ENCODE peak calls at places on chromosomes 4 and X, in eight cellular contexts. One of them, this sample, is unnamed.

GRCh38 chr4:94615431-94615830 is 142.3 kb upstream of the BMPR1B start:
- DNase-seq in IMR-90: no peak
- DNase-seq in endothelial cell: no peak
- DNase-seq in choroid plexus epithelial cell: no peak
- DNase-seq in mucosa of descending colon: no peak
- DNase-seq in Panc1: no peak
- DNase-seq in neural crest cell: no peak
- DNase-seq in activated CD8-positive, alpha-beta T cell treated with anti-CD3 and anti-CD28 coated beads for 36 hours: no peak
- DNase-seq in this sample: no peak

GRCh38 chr4:85748654-85749053 is 273.7 kb downstream of the ARHGAP24 start:
- DNase-seq in choroid plexus epithelial cell: peak; percentile 53
- DNase-seq in Panc1: no peak
- DNase-seq in endothelial cell: no peak
- DNase-seq in mucosa of descending colon: no peak
- DNase-seq in IMR-90: no peak
- DNase-seq in neural crest cell: no peak
- DNase-seq in activated CD8-positive, alpha-beta T cell treated with anti-CD3 and anti-CD28 coated beads for 36 hours: no peak
- DNase-seq in this sample: no peak

GRCh38 chr4:161767116-161767515 is 396.7 kb downstream of the FSTL5 start:
- DNase-seq in neural crest cell: no peak
- DNase-seq in activated CD8-positive, alpha-beta T cell treated with anti-CD3 and anti-CD28 coated beads for 36 hours: no peak
- DNase-seq in mucosa of descending colon: no peak
- DNase-seq in choroid plexus epithelial cell: peak; percentile 87
- DNase-seq in Panc1: no peak
- DNase-seq in endothelial cell: no peak
- DNase-seq in IMR-90: peak; percentile 28
- DNase-seq in this sample: no peak

GRCh38 chrX:136310411-136310810 is 9.6 kb downstream of the ADGRG4 start:
- DNase-seq in IMR-90: peak; percentile 1
- DNase-seq in Panc1: no peak
- DNase-seq in endothelial cell: no peak
- DNase-seq in neural crest cell: no peak
- DNase-seq in mucosa of descending colon: no peak
- DNase-seq in choroid plexus epithelial cell: peak; percentile 47
- DNase-seq in activated CD8-positive, alpha-beta T cell treated with anti-CD3 and anti-CD28 coated beads for 36 hours: no peak
- DNase-seq in this sample: no peak

GRCh38 chr4:2647403-2648158 is 108.6 kb downstream of the TNIP2 start:
- DNase-seq in choroid plexus epithelial cell: no peak
- DNase-seq in IMR-90: no peak
- DNase-seq in activated CD8-positive, alpha-beta T cell treated with anti-CD3 and anti-CD28 coated beads for 36 hours: no peak
- DNase-seq in endothelial cell: no peak
- DNase-seq in neural crest cell: no peak
- DNase-seq in Panc1: no peak
- DNase-seq in mucosa of descending colon: peak; percentile 37
- DNase-seq in this sample: peak; percentile 42

GRCh38 chrX:17738002-17738713 is 865 bp downstream of the SCML1 start:
- DNase-seq in activated CD8-positive, alpha-beta T cell treated with anti-CD3 and anti-CD28 coated beads for 36 hours: peak; percentile 55
- DNase-seq in Panc1: no peak
- DNase-seq in choroid plexus epithelial cell: peak; percentile 29
- DNase-seq in mucosa of descending colon: peak; percentile 50
- DNase-seq in endothelial cell: peak; percentile 29
- DNase-seq in IMR-90: peak; percentile 24
- DNase-seq in neural crest cell: peak; percentile 26
- DNase-seq in this sample: no peak

GRCh38 chr4:165217325-165217724 is 10.0 kb downstream of the KLHL2 start:
- DNase-seq in neural crest cell: no peak
- DNase-seq in activated CD8-positive, alpha-beta T cell treated with anti-CD3 and anti-CD28 coated beads for 36 hours: no peak
- DNase-seq in endothelial cell: no peak
- DNase-seq in mucosa of descending colon: no peak
- DNase-seq in IMR-90: no peak
- DNase-seq in choroid plexus epithelial cell: no peak
- DNase-seq in Panc1: no peak
- DNase-seq in this sample: no peak

GRCh38 chr4:118969359-118969758 is 80.7 kb downstream of the SYNPO2 start:
- DNase-seq in choroid plexus epithelial cell: peak; percentile 85
- DNase-seq in activated CD8-positive, alpha-beta T cell treated with anti-CD3 and anti-CD28 coated beads for 36 hours: peak; percentile 12
- DNase-seq in neural crest cell: no peak
- DNase-seq in Panc1: no peak
- DNase-seq in IMR-90: peak; percentile 82
- DNase-seq in endothelial cell: peak; percentile 24
- DNase-seq in mucosa of descending colon: peak; percentile 65
- DNase-seq in this sample: no peak

GRCh38 chr4:150049682-150050081 is 28.6 kb upstream of the DCLK2 start:
- DNase-seq in Panc1: no peak
- DNase-seq in IMR-90: no peak
- DNase-seq in neural crest cell: no peak
- DNase-seq in activated CD8-positive, alpha-beta T cell treated with anti-CD3 and anti-CD28 coated beads for 36 hours: no peak
- DNase-seq in endothelial cell: no peak
- DNase-seq in mucosa of descending colon: no peak
- DNase-seq in choroid plexus epithelial cell: no peak
- DNase-seq in this sample: no peak

GRCh38 chr4:80184053-80184790 is 13.1 kb upstream of the PRDM8 start:
- DNase-seq in IMR-90: peak; percentile 82
- DNase-seq in endothelial cell: peak; percentile 98
- DNase-seq in Panc1: no peak
- DNase-seq in mucosa of descending colon: peak; percentile 87
- DNase-seq in neural crest cell: peak; percentile 84
- DNase-seq in choroid plexus epithelial cell: peak; percentile 82
- DNase-seq in activated CD8-positive, alpha-beta T cell treated with anti-CD3 and anti-CD28 coated beads for 36 hours: peak; percentile 96
- DNase-seq in this sample: peak; percentile 93

GRCh38 chrX:16727637-16728036 is 8.2 kb downstream of the SYAP1 start:
- DNase-seq in activated CD8-positive, alpha-beta T cell treated with anti-CD3 and anti-CD28 coated beads for 36 hours: no peak
- DNase-seq in neural crest cell: no peak
- DNase-seq in choroid plexus epithelial cell: no peak
- DNase-seq in mucosa of descending colon: no peak
- DNase-seq in Panc1: no peak
- DNase-seq in IMR-90: no peak
- DNase-seq in endothelial cell: no peak
- DNase-seq in this sample: no peak

GRCh38 chr4:141636771-141637460 is 533 bp downstream of the IL15 start:
- DNase-seq in IMR-90: peak; percentile 64
- DNase-seq in mucosa of descending colon: peak; percentile 66
- DNase-seq in choroid plexus epithelial cell: peak; percentile 52
- DNase-seq in activated CD8-positive, alpha-beta T cell treated with anti-CD3 and anti-CD28 coated beads for 36 hours: peak; percentile 17
- DNase-seq in endothelial cell: peak; percentile 55
- DNase-seq in Panc1: no peak
- DNase-seq in neural crest cell: peak; percentile 20
- DNase-seq in this sample: peak; percentile 86

GRCh38 chr4:13918110-13918509 is 290.6 kb upstream of the BOD1L1 start:
- DNase-seq in endothelial cell: no peak
- DNase-seq in Panc1: no peak
- DNase-seq in IMR-90: peak; percentile 100
- DNase-seq in mucosa of descending colon: peak; percentile 29
- DNase-seq in choroid plexus epithelial cell: peak; percentile 97
- DNase-seq in neural crest cell: no peak
- DNase-seq in activated CD8-positive, alpha-beta T cell treated with anti-CD3 and anti-CD28 coated beads for 36 hours: no peak
- DNase-seq in this sample: no peak

GRCh38 chr4:147954850-147955249 is 223.0 kb downstream of the ARHGAP10 start:
- DNase-seq in activated CD8-positive, alpha-beta T cell treated with anti-CD3 and anti-CD28 coated beads for 36 hours: no peak
- DNase-seq in mucosa of descending colon: no peak
- DNase-seq in endothelial cell: no peak
- DNase-seq in IMR-90: peak; percentile 70
- DNase-seq in Panc1: no peak
- DNase-seq in choroid plexus epithelial cell: no peak
- DNase-seq in neural crest cell: no peak
- DNase-seq in this sample: no peak

GRCh38 chr4:173680278-173680677 is 150.2 kb upstream of the HAND2 start:
- DNase-seq in endothelial cell: no peak
- DNase-seq in choroid plexus epithelial cell: no peak
- DNase-seq in neural crest cell: no peak
- DNase-seq in Panc1: no peak
- DNase-seq in IMR-90: no peak
- DNase-seq in mucosa of descending colon: no peak
- DNase-seq in activated CD8-positive, alpha-beta T cell treated with anti-CD3 and anti-CD28 coated beads for 36 hours: no peak
- DNase-seq in this sample: no peak

GRCh38 chr4:1755297-1755696 is 34.0 kb downstream of the TACC3 start:
- DNase-seq in endothelial cell: no peak
- DNase-seq in neural crest cell: no peak
- DNase-seq in Panc1: no peak
- DNase-seq in activated CD8-positive, alpha-beta T cell treated with anti-CD3 and anti-CD28 coated beads for 36 hours: no peak
- DNase-seq in mucosa of descending colon: no peak
- DNase-seq in choroid plexus epithelial cell: no peak
- DNase-seq in IMR-90: no peak
- DNase-seq in this sample: no peak

DNA sequence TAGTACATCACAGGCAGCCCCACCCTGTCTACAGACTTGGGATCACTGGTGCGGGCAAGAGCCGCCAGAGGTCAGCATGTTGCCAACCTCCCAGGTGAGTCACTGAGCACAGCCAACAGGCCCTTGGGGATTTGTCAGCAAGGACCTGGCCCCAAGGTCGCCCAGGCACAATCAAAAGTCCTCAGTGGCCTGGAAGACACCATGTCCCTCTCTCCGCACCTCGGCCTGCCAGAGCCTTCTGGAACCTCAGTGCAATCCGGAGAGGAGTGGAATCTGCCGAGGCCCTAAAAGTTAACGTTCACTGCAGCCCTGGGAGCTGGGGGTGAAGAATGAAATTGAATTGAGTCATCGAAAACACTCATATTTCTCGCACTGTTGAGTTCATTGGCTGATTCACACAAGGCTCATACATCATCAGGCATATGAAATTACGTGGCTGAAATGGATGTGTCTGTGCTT is 74.3 kb downstream of the WFS1 start:
- DNase-seq in endothelial cell: no peak
- DNase-seq in IMR-90: peak; percentile 80
- DNase-seq in Panc1: peak; percentile 88
- DNase-seq in choroid plexus epithelial cell: peak; percentile 60
- DNase-seq in mucosa of descending colon: no peak
- DNase-seq in neural crest cell: no peak
- DNase-seq in activated CD8-positive, alpha-beta T cell treated with anti-CD3 and anti-CD28 coated beads for 36 hours: no peak
- DNase-seq in this sample: no peak
- TF ChIP-seq CTCF in endothelial cell: no peak
- TF ChIP-seq CTCF in IMR-90: no peak
- TF ChIP-seq CTCF in Panc1: peak; percentile 71
- TF ChIP-seq CTCF in choroid plexus epithelial cell: no peak
- TF ChIP-seq CTCF in mucosa of descending colon: no peak
- TF ChIP-seq CTCF in neural crest cell: no peak
- TF ChIP-seq CTCF in activated CD8-positive, alpha-beta T cell treated with anti-CD3 and anti-CD28 coated beads for 36 hours: no peak
- TF ChIP-seq CTCF in this sample: no peak

GRCh38 chr4:77044458-77045124 is 31.2 kb downstream of the CCNI start:
- DNase-seq in Panc1: no peak
- DNase-seq in neural crest cell: no peak
- DNase-seq in IMR-90: peak; percentile 80
- DNase-seq in choroid plexus epithelial cell: peak; percentile 77
- DNase-seq in activated CD8-positive, alpha-beta T cell treated with anti-CD3 and anti-CD28 coated beads for 36 hours: no peak
- DNase-seq in endothelial cell: no peak
- DNase-seq in mucosa of descending colon: no peak
- DNase-seq in this sample: no peak

GRCh38 chr4:77047037-77047436 is 28.8 kb downstream of the CCNI start:
- DNase-seq in activated CD8-positive, alpha-beta T cell treated with anti-CD3 and anti-CD28 coated beads for 36 hours: no peak
- DNase-seq in IMR-90: peak; percentile 44
- DNase-seq in neural crest cell: no peak
- DNase-seq in choroid plexus epithelial cell: peak; percentile 68
- DNase-seq in mucosa of descending colon: no peak
- DNase-seq in endothelial cell: no peak
- DNase-seq in Panc1: no peak
- DNase-seq in this sample: no peak

GRCh38 chr4:77043507-77044131 is 32.2 kb downstream of the CCNI start:
- DNase-seq in IMR-90: peak; percentile 42
- DNase-seq in Panc1: no peak
- DNase-seq in neural crest cell: no peak
- DNase-seq in activated CD8-positive, alpha-beta T cell treated with anti-CD3 and anti-CD28 coated beads for 36 hours: no peak
- DNase-seq in endothelial cell: no peak
- DNase-seq in choroid plexus epithelial cell: peak; percentile 75
- DNase-seq in mucosa of descending colon: no peak
- DNase-seq in this sample: no peak

GRCh38 chr4:77040856-77041576 is 34.8 kb downstream of the CCNI start:
- DNase-seq in endothelial cell: no peak
- DNase-seq in IMR-90: peak; percentile 57
- DNase-seq in Panc1: no peak
- DNase-seq in choroid plexus epithelial cell: peak; percentile 47
- DNase-seq in mucosa of descending colon: no peak
- DNase-seq in neural crest cell: no peak
- DNase-seq in activated CD8-positive, alpha-beta T cell treated with anti-CD3 and anti-CD28 coated beads for 36 hours: no peak
- DNase-seq in this sample: no peak

DNA sequence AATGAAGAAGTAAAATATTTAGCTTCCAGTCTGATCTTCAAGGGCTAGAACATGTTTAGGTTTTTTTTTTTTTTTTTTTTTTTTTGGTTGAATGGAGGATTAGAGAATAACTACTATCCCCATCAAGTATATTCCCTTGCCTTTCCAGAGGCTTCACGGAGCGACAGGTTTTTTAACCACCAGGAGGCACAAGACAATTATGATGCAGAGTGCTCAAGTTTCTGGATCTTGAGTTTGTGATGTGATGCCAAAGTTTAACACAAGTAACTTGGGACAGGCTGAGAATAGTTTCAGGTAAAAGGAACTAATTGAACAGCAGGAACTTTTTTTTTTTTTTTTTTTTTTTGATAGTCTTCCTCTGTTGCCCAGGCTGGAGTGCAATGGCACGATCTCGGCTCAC is 30.3 kb downstream of the CCNI start:
- DNase-seq in choroid plexus epithelial cell: peak; percentile 59
- DNase-seq in mucosa of descending colon: no peak
- DNase-seq in Panc1: no peak
- DNase-seq in neural crest cell: no peak
- DNase-seq in activated CD8-positive, alpha-beta T cell treated with anti-CD3 and anti-CD28 coated beads for 36 hours: no peak
- DNase-seq in endothelial cell: no peak
- DNase-seq in IMR-90: peak; percentile 49
- DNase-seq in this sample: no peak
- TF ChIP-seq CTCF in choroid plexus epithelial cell: peak; percentile 44
- TF ChIP-seq CTCF in mucosa of descending colon: no peak
- TF ChIP-seq CTCF in Panc1: peak; percentile 2
- TF ChIP-seq CTCF in neural crest cell: peak; percentile 56
- TF ChIP-seq CTCF in activated CD8-positive, alpha-beta T cell treated with anti-CD3 and anti-CD28 coated beads for 36 hours: no peak
- TF ChIP-seq CTCF in endothelial cell: no peak
- TF ChIP-seq CTCF in IMR-90: peak; percentile 13
- TF ChIP-seq CTCF in this sample: peak; percentile 39

GRCh38 chr4:108651068-108651794 is 832 bp downstream of the OSTC start:
- DNase-seq in mucosa of descending colon: peak; percentile 21
- DNase-seq in endothelial cell: no peak
- DNase-seq in IMR-90: peak; percentile 72
- DNase-seq in neural crest cell: peak; percentile 1
- DNase-seq in Panc1: no peak
- DNase-seq in activated CD8-positive, alpha-beta T cell treated with anti-CD3 and anti-CD28 coated beads for 36 hours: no peak
- DNase-seq in choroid plexus epithelial cell: peak; percentile 84
- DNase-seq in this sample: no peak
- TF ChIP-seq CTCF in mucosa of descending colon: no peak
- TF ChIP-seq CTCF in endothelial cell: no peak
- TF ChIP-seq CTCF in IMR-90: no peak
- TF ChIP-seq CTCF in neural crest cell: no peak
- TF ChIP-seq CTCF in Panc1: no peak
- TF ChIP-seq CTCF in activated CD8-positive, alpha-beta T cell treated with anti-CD3 and anti-CD28 coated beads for 36 hours: no peak
- TF ChIP-seq CTCF in choroid plexus epithelial cell: no peak
- TF ChIP-seq CTCF in this sample: no peak

DNA sequence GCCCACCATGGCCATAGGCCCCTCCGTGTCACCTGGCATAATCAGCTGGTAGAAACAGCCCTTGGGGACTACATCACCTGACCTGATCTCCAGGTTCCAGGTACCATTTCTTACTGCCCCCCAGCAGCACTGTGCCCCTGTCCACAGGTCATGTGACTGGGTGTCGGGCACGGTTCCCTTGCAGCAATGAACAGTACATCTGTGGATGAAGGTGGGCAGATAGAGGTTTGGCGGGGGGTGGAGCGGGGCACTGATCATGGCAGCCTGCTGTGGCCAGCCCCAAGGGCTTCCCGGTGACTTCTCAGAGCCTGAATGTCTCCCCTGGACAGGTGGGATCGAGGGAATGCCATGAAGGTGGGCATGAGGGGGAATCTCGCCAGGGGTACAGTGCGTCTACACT is 37.8 kb downstream of the TRMT44 start:
- DNase-seq in IMR-90: no peak
- DNase-seq in activated CD8-positive, alpha-beta T cell treated with anti-CD3 and anti-CD28 coated beads for 36 hours: no peak
- DNase-seq in mucosa of descending colon: no peak
- DNase-seq in Panc1: no peak
- DNase-seq in neural crest cell: no peak
- DNase-seq in endothelial cell: no peak
- DNase-seq in choroid plexus epithelial cell: no peak
- DNase-seq in this sample: no peak
- TF ChIP-seq CTCF in IMR-90: no peak
- TF ChIP-seq CTCF in activated CD8-positive, alpha-beta T cell treated with anti-CD3 and anti-CD28 coated beads for 36 hours: no peak
- TF ChIP-seq CTCF in mucosa of descending colon: no peak
- TF ChIP-seq CTCF in Panc1: no peak
- TF ChIP-seq CTCF in neural crest cell: no peak
- TF ChIP-seq CTCF in endothelial cell: no peak
- TF ChIP-seq CTCF in choroid plexus epithelial cell: no peak
- TF ChIP-seq CTCF in this sample: no peak

This sample was measured in osteocyte.